ENCODE peak calls at places on chromosomes 16 and 17, in eight cellular contexts. G, I, X, O, T, M, A and Z are unnamed samples. For H3K4me1, the result is how much of the 10 kb centered on the place peaks cover.

GRCh38 chr17:40960144-40960543 is 6.6 kb downstream of the KRT39 start:
- DNase-seq in G (no peak), I (no peak), X (peak), O (no peak), T (no peak), M (no peak), A (no peak), Z (no peak)

GRCh38 chr16:55655381-55655708 is 443 bp upstream of the SLC6A2 start:
- DNase-seq in G (no peak), I (no peak), X (no peak), O (no peak), T (no peak), M (no peak), A (no peak), Z (no peak)

GRCh38 chr17:3602499-3602898 is 6.7 kb downstream of the TRPV1 start:
- DNase-seq in G (peak), I (peak), X (peak), O (peak), T (peak), M (no peak), A (peak), Z (peak)

GRCh38 chr17:82734987-82735866 is at the start of gene FN3K:
- DNase-seq in G (no peak), I (peak), X (peak), O (peak), T (no peak), M (peak), A (no peak), Z (peak)

GRCh38 chr16:30951193-30951592 is 2.3 kb downstream of the ORAI3 start:
- DNase-seq in G (no peak), I (no peak), X (no peak), O (no peak), T (no peak), M (no peak), A (no peak), Z (no peak)

GRCh38 chr17:4597975-4598374 is 13.6 kb downstream of the SMTNL2 start:
- DNase-seq in G (no peak), I (no peak), X (no peak), O (peak), T (no peak), M (no peak), A (no peak), Z (no peak)

GRCh38 chr17:56897646-56898424 is 16.0 kb downstream of the TRIM25 start:
- DNase-seq in G (no peak), I (no peak), X (no peak), O (no peak), T (peak), M (no peak), A (peak), Z (no peak)

GRCh38 chr17:50861822-50862528 is 4.2 kb downstream of the TOB1 start:
- DNase-seq in G (no peak), I (no peak), X (no peak), O (no peak), T (no peak), M (no peak), A (no peak), Z (peak)

GRCh38 chr17:962650-963049 is 16.9 kb downstream of the NXN start:
- DNase-seq in G (no peak), I (peak), X (peak), O (no peak), T (no peak), M (no peak), A (no peak), Z (no peak)

GRCh38 chr17:34667656-34668055 is 88.3 kb downstream of the TMEM132E start:
- DNase-seq in G (no peak), I (no peak), X (no peak), O (no peak), T (no peak), M (no peak), A (no peak), Z (no peak)

GRCh38 chr16:56637814-56638750 is at the start of gene MT1A:
- DNase-seq in G (no peak), I (peak), X (peak), O (peak), T (no peak), M (no peak), A (no peak), Z (peak)

GRCh38 chr17:50721194-50722010 is 2.0 kb downstream of the LUC7L3 start:
- DNase-seq in G (no peak), I (no peak), X (no peak), O (peak), T (peak), M (no peak), A (peak), Z (peak)

GRCh38 chr17:81911277-81911961 is at the start of gene PCYT2:
- DNase-seq in G (peak), I (peak), X (peak), O (peak), T (peak), M (peak), A (peak), Z (peak)

GRCh38 chr16:87553174-87553573 is 49.1 kb upstream of the JPH3 start:
- DNase-seq in G (no peak), I (no peak), X (no peak), O (no peak), T (no peak), M (no peak), A (no peak), Z (no peak)

GRCh38 chr16:57941016-57941656 is 29.8 kb downstream of the CNGB1 start:
- DNase-seq in G (no peak), I (no peak), X (no peak), O (peak), T (no peak), M (peak), A (no peak), Z (peak)

GRCh38 chr16:716250-716607 is 1.3 kb downstream of the METRN start:
- DNase-seq in G (no peak), I (peak), X (peak), O (peak), T (no peak), M (no peak), A (no peak), Z (peak)

GRCh38 chr16:88681709-88682451 is 4.4 kb downstream of the SNAI3 start:
- DNase-seq in G (no peak), I (no peak), X (no peak), O (peak), T (peak), M (no peak), A (peak), Z (peak)
- H3K4me1 ChIP-seq in G (under half), I (under half), X (under half), O (under half), T (under half), M (under half), A (half or more), Z (under half)

DNA sequence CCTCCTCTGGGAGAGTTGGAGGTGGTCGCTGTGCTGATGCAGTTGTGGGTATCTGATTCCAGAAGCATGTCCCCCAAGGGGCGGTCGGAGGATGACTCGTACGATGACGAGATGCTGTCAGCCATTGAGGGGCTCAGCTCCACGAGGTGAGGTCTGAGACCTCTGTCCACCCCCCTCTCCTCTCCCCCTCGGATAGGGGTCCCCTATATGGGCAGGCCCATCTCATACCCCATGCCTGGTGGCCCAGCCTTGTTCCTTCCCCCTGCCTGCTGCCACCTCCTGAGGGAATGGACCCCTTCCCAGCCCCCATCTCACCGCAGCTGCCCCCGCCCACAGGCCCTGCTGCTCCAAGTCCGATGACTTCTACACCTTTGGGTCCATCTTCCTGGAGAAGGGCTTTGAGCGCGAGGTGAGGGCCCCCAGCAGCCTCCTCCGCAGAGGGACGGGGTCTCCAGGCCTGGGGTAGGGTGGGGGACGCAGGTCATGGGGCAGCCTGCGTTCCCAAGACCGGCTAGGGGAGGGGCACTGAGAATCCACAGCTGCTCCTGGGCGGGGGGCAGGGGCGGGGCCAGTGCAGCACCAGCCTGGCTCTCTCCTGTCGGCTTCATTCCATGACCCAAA is 39.2 kb downstream of the ADCY7 start:
- DNase-seq in G (no peak), I (no peak), X (no peak), O (peak), T (no peak), M (no peak), A (no peak), Z (no peak)
- H3K27ac ChIP-seq in G (no peak), I (no peak), X (no peak), O (no peak), T (no peak), M (no peak), A (no peak), Z (no peak)

GRCh38 chr17:62727916-62728672 is 80.0 kb downstream of the MARCHF10 start:
- DNase-seq in G (no peak), I (no peak), X (peak), O (no peak), T (no peak), M (peak), A (no peak), Z (no peak)

GRCh38 chr17:62722625-62723024 is 85.5 kb downstream of the MARCHF10 start:
- DNase-seq in G (no peak), I (no peak), X (no peak), O (no peak), T (no peak), M (no peak), A (no peak), Z (no peak)

GRCh38 chr17:62723842-62724241 is 84.3 kb downstream of the MARCHF10 start:
- DNase-seq in G (no peak), I (peak), X (no peak), O (no peak), T (no peak), M (no peak), A (no peak), Z (peak)

GRCh38 chr17:62724398-62725146 is 83.5 kb downstream of the MARCHF10 start:
- DNase-seq in G (no peak), I (no peak), X (no peak), O (no peak), T (peak), M (peak), A (peak), Z (peak)

GRCh38 chr17:62725791-62726249 is 82.3 kb downstream of the MARCHF10 start:
- DNase-seq in G (no peak), I (no peak), X (no peak), O (no peak), T (no peak), M (peak), A (no peak), Z (no peak)
- TF ChIP-seq EZH2phosphoT487 in G (no peak), I (no peak), X (no peak), O (no peak), T (no peak), M (no peak), A (no peak), Z (no peak)

GRCh38 chr17:10756146-10756545 is 26.3 kb upstream of the TMEM220 start:
- DNase-seq in G (no peak), I (no peak), X (no peak), O (no peak), T (no peak), M (no peak), A (no peak), Z (no peak)

GRCh38 chr17:10757658-10758057 is 27.8 kb upstream of the TMEM220 start:
- DNase-seq in G (no peak), I (no peak), X (no peak), O (no peak), T (no peak), M (no peak), A (no peak), Z (no peak)

GRCh38 chr17:10756604-10757003 is 26.8 kb upstream of the TMEM220 start:
- DNase-seq in G (no peak), I (no peak), X (no peak), O (no peak), T (no peak), M (no peak), A (no peak), Z (no peak)

GRCh38 chr17:10757067-10757466 is 27.2 kb upstream of the TMEM220 start:
- DNase-seq in G (no peak), I (no peak), X (no peak), O (peak), T (no peak), M (no peak), A (no peak), Z (no peak)

DNA sequence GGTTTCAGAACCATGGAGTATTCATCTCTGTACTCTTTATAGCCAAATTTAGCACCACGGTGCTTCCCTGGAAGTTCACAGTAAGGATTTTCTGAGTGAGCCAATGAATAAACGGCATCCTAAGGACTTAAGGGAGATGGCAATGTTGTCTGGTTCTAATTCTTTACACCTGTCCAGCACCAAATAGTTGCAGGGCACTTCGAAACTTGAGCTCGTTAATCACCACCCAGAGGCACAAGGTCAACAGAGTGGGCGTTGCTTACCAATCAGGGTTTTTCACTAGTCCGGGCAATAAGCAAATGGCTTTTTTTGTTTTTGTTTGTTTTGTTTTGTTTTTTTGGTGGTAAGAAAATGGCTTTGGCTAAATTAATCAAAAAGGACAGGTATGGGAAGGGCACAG is 28.2 kb upstream of the TMEM220 start:
- DNase-seq in G (no peak), I (no peak), X (no peak), O (no peak), T (no peak), M (no peak), A (no peak), Z (no peak)
- H3K4me1 ChIP-seq in G (under half), I (under half), X (under half), O (under half), T (under half), M (under half), A (under half), Z (under half)

GRCh38 chr17:9647014-9647413 is 1.7 kb downstream of the USP43 start:
- DNase-seq in G (no peak), I (peak), X (peak), O (no peak), T (no peak), M (peak), A (no peak), Z (no peak)
- H3K27ac ChIP-seq in G (no peak), I (no peak), X (no peak), O (no peak), T (no peak), M (peak), A (no peak), Z (no peak)

DNA sequence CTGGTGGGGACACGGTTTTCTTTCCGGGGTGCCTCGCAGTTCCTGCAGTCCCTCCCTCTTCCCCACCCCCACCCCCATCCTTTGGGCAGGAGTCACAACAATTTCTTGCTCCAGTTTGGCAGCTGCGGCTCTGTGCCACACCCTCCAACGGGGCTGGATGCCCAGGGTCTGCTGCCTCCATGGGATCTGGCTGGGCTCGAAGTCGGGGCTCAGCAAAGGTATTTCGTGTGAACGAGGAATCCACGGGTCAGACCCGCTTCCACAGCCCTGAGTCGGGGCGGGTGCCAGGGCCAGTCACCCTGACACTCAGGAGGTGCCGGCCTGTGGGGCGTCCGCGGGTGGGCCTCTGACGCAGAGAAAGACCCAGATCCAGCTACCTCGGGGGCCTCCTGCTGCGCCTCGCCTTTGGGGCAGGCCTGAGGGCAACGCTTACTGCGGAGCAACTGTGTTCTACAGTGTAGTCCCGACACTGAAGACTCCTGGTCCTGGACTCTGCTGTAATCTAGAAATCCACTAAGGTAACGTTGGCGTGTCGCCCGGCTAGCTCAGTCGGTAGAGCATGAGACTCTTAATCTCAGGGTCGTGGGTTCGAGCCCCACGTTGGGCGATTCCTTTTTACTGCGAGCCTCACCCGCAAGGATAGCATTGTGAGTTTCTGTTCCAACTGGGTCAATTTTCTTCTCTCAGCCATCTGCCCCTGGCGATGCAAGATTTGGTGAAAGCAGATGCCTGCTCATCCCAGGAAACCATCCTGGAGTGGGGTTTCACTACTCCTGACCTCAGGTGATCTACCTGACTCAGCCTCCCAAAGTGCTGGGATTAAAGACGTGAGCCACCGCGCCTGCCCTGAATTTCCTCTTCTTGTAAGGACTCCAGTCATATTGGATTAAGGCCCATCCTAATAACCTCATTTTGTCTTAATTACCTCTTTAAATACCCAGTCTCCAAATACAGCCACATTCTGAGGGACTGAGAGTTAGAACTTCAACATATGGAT is 12.5 kb upstream of the OR1F1 start:
- DNase-seq in G (peak), I (peak), X (peak), O (no peak), T (no peak), M (peak), A (no peak), Z (no peak)
- TF ChIP-seq EZH2phosphoT487 in G (no peak), I (no peak), X (no peak), O (no peak), T (no peak), M (no peak), A (no peak), Z (no peak)

GRCh38 chr16:70746040-70746707 is 54.8 kb downstream of the VAC14 start:
- DNase-seq in G (peak), I (no peak), X (no peak), O (peak), T (no peak), M (peak), A (no peak), Z (peak)

GRCh38 chr16:70749006-70749678 is 51.8 kb downstream of the VAC14 start:
- DNase-seq in G (no peak), I (no peak), X (no peak), O (no peak), T (no peak), M (no peak), A (no peak), Z (no peak)

GRCh38 chr16:70747703-70748631 is 53.0 kb downstream of the VAC14 start:
- DNase-seq in G (no peak), I (no peak), X (no peak), O (no peak), T (no peak), M (peak), A (no peak), Z (no peak)

GRCh38 chr16:70745536-70746025 is 55.4 kb downstream of the VAC14 start:
- DNase-seq in G (no peak), I (no peak), X (no peak), O (no peak), T (no peak), M (no peak), A (no peak), Z (no peak)

GRCh38 chr16:70746708-70747424 is 54.1 kb downstream of the VAC14 start:
- DNase-seq in G (peak), I (no peak), X (no peak), O (no peak), T (no peak), M (peak), A (peak), Z (peak)
- H3K4me1 ChIP-seq in G (under half), I (under half), X (under half), O (under half), T (under half), M (under half), A (under half), Z (under half)